ENCODE peak calls at places on chromosomes 4 and X, in eight cellular contexts. V is HCT116; C is DND-41; F is GM10248; N is heart left ventricle; G is dorsolateral prefrontal cortex; K is SK-N-SH; P is CD8-positive, alpha-beta T cell. I is an unnamed sample.

GRCh38 chr4:125187621-125188176 is 127.1 kb upstream of the FAT4 start:
- DNase-seq in K (no peak), V (no peak), F (no peak), P (no peak), G (no peak), N (peak), C (no peak), I (no peak)

GRCh38 chr4:83855044-83855443 is 319.1 kb downstream of the GPAT3 start:
- DNase-seq in G (no peak), F (no peak), P (no peak), K (no peak), C (no peak), V (peak), N (no peak), I (no peak)

GRCh38 chr4:39446842-39447573 is 11.7 kb downstream of the RPL9 start:
- DNase-seq in V (no peak), F (peak), C (no peak), K (no peak), G (no peak), N (peak), P (peak), I (no peak)

GRCh38 chr4:176044589-176044951 is 21.1 kb upstream of the WDR17 start:
- DNase-seq in V (no peak), C (no peak), N (no peak), K (no peak), P (no peak), G (peak), F (no peak), I (no peak)

GRCh38 chr4:38366451-38366850 is 297.5 kb upstream of the KLF3 start:
- DNase-seq in N (peak), G (no peak), P (no peak), F (no peak), K (no peak), V (no peak), C (no peak), I (no peak)

GRCh38 chrX:56817179-56817578 is 88.1 kb downstream of the NBDY start:
- DNase-seq in V (no peak), F (no peak), G (no peak), C (no peak), K (no peak), N (no peak), P (no peak), I (no peak)

GRCh38 chrX:9148626-9149385 is 114.9 kb upstream of the FAM9B start:
- DNase-seq in C (no peak), K (no peak), F (no peak), V (no peak), P (no peak), N (no peak), G (no peak), I (no peak)

GRCh38 chr4:742742-743311 is 37.2 kb downstream of the PCGF3 start:
- DNase-seq in P (peak), F (peak), V (peak), C (peak), N (peak), G (peak), K (peak), I (peak)

GRCh38 chr4:134470544-134470943 is 269.0 kb upstream of the PABPC4L start:
- DNase-seq in G (no peak), K (no peak), C (no peak), F (peak), V (no peak), P (no peak), N (peak), I (no peak)

GRCh38 chr4:138688531-138689181 is 326.9 kb upstream of the NOCT start:
- DNase-seq in P (no peak), K (no peak), V (no peak), G (no peak), C (no peak), N (no peak), F (no peak), I (no peak)

GRCh38 chrX:108001218-108001814 is 19.1 kb upstream of the TEX13B start:
- DNase-seq in G (no peak), N (no peak), C (peak), P (no peak), K (peak), V (peak), F (no peak), I (no peak)

GRCh38 chr4:16122225-16122624 is 38.4 kb upstream of the PROM1 start:
- DNase-seq in G (no peak), P (no peak), C (no peak), K (no peak), V (no peak), N (no peak), F (no peak), I (no peak)

GRCh38 chrX:152897216-152898144 is at the start of gene ZNF185:
- DNase-seq in V (no peak), P (no peak), K (peak), G (peak), C (no peak), F (no peak), N (no peak), I (no peak)

GRCh38 chr4:1056671-1057402 is 45.4 kb downstream of the FGFRL1 start:
- DNase-seq in V (no peak), G (peak), N (no peak), K (no peak), P (no peak), F (no peak), C (no peak), I (no peak)

GRCh38 chrX:84064164-84064563 is 123.8 kb downstream of the RPS6KA6 start:
- DNase-seq in C (no peak), G (no peak), V (no peak), N (no peak), K (no peak), P (no peak), F (no peak), I (no peak)

GRCh38 chrX:29434939-29435338 is 780.4 kb upstream of the MAGEB2 start:
- DNase-seq in V (no peak), P (no peak), N (no peak), G (no peak), F (no peak), K (no peak), C (no peak), I (no peak)

GRCh38 chr4:99817310-99817885 is 771 bp downstream of the DAPP1 start:
- DNase-seq in N (no peak), V (no peak), K (no peak), P (no peak), F (peak), G (no peak), C (no peak), I (no peak)

GRCh38 chrX:95145848-95146540 is 1472.0 kb downstream of the FAM133A start:
- DNase-seq in G (no peak), V (no peak), P (no peak), K (no peak), N (no peak), F (no peak), C (no peak), I (no peak)
- TF ChIP-seq CTCF in G (no peak), V (no peak), P (no peak), K (no peak), N (no peak), F (no peak), C (no peak), I (no peak)

DNA sequence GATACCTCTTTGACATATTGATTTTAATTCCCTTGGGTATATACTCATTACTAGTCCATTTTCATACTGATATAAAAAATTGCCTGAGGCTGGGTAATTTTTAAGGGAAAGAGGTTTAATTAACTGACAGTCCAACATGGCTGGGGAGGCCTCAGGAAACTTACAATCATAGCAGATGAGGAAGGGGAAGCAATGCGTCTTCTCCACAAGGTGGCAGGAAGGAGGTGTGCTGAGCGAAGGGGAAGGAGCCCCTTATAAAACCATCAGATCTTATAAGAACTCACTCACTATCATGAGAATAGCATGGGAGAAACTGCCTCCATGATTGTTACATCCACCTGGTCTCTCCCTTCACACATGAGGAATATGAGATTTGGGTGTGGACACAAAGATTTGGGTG is 42.4 kb downstream of the MSX1 start:
- DNase-seq in K (no peak), P (no peak), C (no peak), V (no peak), N (no peak), F (no peak), G (no peak), I (no peak)
- TF ChIP-seq CTCF in K (no peak), P (no peak), C (peak), V (no peak), N (no peak), F (no peak), G (no peak), I (peak)

DNA sequence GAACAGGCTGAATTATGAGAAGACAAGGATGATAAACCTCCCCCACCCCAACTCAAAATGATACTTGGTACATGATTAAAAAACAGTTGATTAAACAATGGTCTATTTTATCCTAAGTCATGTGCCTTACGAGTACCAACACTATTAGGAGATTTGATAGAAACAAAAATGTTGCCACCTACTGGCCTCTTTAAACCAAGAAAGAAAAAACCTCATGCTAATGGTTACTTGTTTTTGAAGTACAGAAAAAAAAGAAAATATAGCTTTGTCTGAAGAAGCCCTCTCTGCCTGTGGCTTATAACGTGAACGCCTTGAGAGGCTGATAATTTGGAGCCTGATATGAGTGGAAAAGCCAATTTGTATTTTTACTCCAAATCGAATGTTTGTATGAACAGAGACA is 538.2 kb downstream of the DMD start:
- DNase-seq in F (no peak), P (no peak), G (no peak), K (no peak), V (no peak), N (no peak), C (no peak), I (no peak)
- TF ChIP-seq CTCF in F (no peak), P (no peak), G (peak), K (peak), V (no peak), N (no peak), C (no peak), I (peak)

GRCh38 chr4:95181446-95182306 is 367.1 kb downstream of the UNC5C start:
- DNase-seq in N (no peak), F (no peak), K (peak), P (no peak), C (no peak), G (no peak), V (no peak), I (no peak)
- TF ChIP-seq CTCF in N (no peak), F (no peak), K (peak), P (no peak), C (no peak), G (no peak), V (no peak), I (no peak)

DNA sequence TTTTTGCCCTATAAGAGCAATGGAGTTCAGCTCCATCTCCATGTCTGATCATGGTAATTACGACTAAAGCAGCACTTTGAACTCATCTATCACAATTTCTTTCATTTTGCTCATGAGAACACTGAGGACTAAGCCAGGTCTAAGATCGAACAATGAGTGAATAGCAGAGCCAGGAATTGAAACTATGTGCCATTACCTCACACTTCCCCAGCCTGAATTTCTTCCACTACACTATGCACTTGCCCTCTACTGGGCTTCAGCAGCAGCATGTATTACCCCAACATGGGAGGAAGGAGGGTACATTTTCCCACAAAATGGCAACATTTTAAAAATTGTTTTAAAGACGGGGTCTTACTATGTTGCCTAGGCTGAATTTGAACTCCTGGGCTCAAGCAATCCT is 274.7 kb upstream of the FGF13 start:
- DNase-seq in G (no peak), P (no peak), V (no peak), F (no peak), N (no peak), C (no peak), K (no peak), I (no peak)
- TF ChIP-seq CTCF in G (no peak), P (no peak), V (no peak), F (no peak), N (no peak), C (no peak), K (no peak), I (no peak)

DNA sequence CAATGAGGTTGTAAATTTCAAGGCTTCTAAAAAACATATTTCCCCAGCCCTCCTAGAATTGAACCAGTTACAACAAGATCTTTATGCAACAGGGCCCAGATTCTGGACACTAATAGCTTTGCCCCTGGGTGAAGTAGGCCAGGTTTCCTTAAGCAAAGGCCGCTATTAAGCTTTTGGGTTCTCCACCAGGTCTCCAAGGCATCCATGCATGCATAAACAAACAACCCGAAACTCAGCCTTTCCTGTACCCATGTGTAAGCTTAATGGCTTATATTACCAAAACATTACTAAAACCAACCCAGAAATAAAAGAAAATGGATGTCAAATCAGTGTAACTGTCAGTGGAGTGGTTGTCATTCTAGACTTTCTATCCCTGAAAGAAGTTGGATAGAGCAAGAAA is 137.1 kb downstream of the ARHGAP6 start:
- DNase-seq in F (no peak), C (no peak), V (no peak), K (no peak), G (no peak), N (no peak), P (no peak), I (no peak)
- TF ChIP-seq CTCF in F (no peak), C (no peak), V (no peak), K (no peak), G (no peak), N (no peak), P (no peak), I (no peak)

DNA sequence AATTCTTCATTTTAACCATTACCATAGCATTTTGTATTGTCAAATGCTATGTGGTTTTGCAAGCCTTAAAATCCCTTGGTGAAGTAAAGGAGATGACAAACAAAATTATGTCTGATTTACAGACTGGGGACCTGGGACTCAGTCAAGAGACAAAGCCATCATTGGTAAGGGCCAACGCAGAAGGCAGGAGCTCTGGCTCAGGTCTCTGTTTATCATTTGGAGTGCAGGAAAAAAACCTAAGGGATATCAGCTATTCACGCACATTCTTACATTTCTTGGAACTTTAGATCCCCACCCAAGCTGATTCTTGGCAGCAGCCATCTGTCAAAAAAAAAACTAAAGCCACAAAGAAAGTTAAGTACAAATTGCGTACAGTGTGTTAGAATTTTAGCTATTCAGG is 731.9 kb downstream of the STPG2 start:
- DNase-seq in C (no peak), N (no peak), F (no peak), P (no peak), K (no peak), V (no peak), G (no peak), I (no peak)
- TF ChIP-seq CTCF in C (no peak), N (no peak), F (no peak), P (no peak), K (no peak), V (no peak), G (no peak), I (no peak)